ENCODE peak calls at places on chromosome 12, in six cellular contexts. G is hypothalamus; J is stimulated activated CD4-positive, alpha-beta T cell treated with anti-CD3 and anti-CD28 coated beads, Interleukin-1b, Interleukin-23, amount 100 ng/mL, for 4 hours; H is hepatocyte; R is colonic mucosa; A is pancreas. U is an unnamed sample.

GRCh38 chr12:30507576-30507975 is 188.1 kb downstream of the IPO8 start:
- DNase-seq in G (no peak), J (no peak), H (no peak), R (no peak), A (no peak), U (no peak)

GRCh38 chr12:33988888-33989287 is 33.4 kb upstream of the ALG10 start:
- DNase-seq in G (no peak), J (no peak), H (no peak), R (no peak), A (no peak), U (no peak)

GRCh38 chr12:21065845-21066244 is 65.1 kb upstream of the SLCO1B1 start:
- DNase-seq in G (no peak), J (no peak), H (peak), R (no peak), A (no peak), U (peak)

GRCh38 chr12:86601550-86602308 is 345.5 kb upstream of the MGAT4C start:
- DNase-seq in G (no peak), J (no peak), H (no peak), R (no peak), A (peak), U (no peak)

GRCh38 chr12:74337951-74338350 is 199.7 kb upstream of the ATXN7L3B start:
- DNase-seq in G (no peak), J (no peak), H (no peak), R (no peak), A (no peak), U (no peak)

GRCh38 chr12:53193040-53193439 is 12.3 kb upstream of the CSAD start:
- DNase-seq in G (no peak), J (no peak), H (no peak), R (no peak), A (no peak), U (no peak)

GRCh38 chr12:12719496-12719895 is 2.3 kb downstream of the CDKN1B start:
- DNase-seq in G (no peak), J (no peak), H (no peak), R (no peak), A (no peak), U (no peak)

GRCh38 chr12:13211859-13212664 is 15.5 kb downstream of the EMP1 start:
- DNase-seq in G (no peak), J (peak), H (peak), R (peak), A (no peak), U (peak)

GRCh38 chr12:6632026-6632978 is 3.5 kb downstream of the LPAR5 start:
- DNase-seq in G (no peak), J (no peak), H (peak), R (peak), A (peak), U (no peak)

GRCh38 chr12:119828300-119828699 is 48.8 kb downstream of the CIT start:
- DNase-seq in G (no peak), J (no peak), H (no peak), R (no peak), A (no peak), U (no peak)

GRCh38 chr12:19757317-19757877 is 318.1 kb downstream of the AEBP2 start:
- DNase-seq in G (no peak), J (no peak), H (peak), R (no peak), A (no peak), U (peak)

GRCh38 chr12:95248604-95249355 is 31.2 kb downstream of the VEZT start:
- DNase-seq in G (no peak), J (no peak), H (no peak), R (no peak), A (no peak), U (no peak)

GRCh38 chr12:103785243-103786031 is 55.6 kb downstream of the NT5DC3 start:
- DNase-seq in G (no peak), J (no peak), H (no peak), R (no peak), A (no peak), U (no peak)

GRCh38 chr12:87074801-87075200 is 818.6 kb upstream of the MGAT4C start:
- DNase-seq in G (no peak), J (no peak), H (no peak), R (no peak), A (no peak), U (no peak)

GRCh38 chr12:65720739-65721138 is 103.5 kb upstream of the HMGA2 start:
- DNase-seq in G (no peak), J (no peak), H (no peak), R (no peak), A (no peak), U (no peak)

GRCh38 chr12:54324617-54325441 is at the start of gene COPZ1:
- DNase-seq in G (peak), J (peak), H (peak), R (peak), A (peak), U (peak)

GRCh38 chr12:70854138-70854537 is 66.4 kb downstream of the PTPRR start:
- DNase-seq in G (no peak), J (no peak), H (no peak), R (no peak), A (no peak), U (no peak)

GRCh38 chr12:121524196-121524930 is 56.5 kb downstream of the KDM2B start:
- DNase-seq in G (no peak), J (no peak), H (no peak), R (no peak), A (no peak), U (no peak)

GRCh38 chr12:34605510-34605887 is 583.2 kb downstream of the ALG10 start:
- DNase-seq in G (no peak), J (no peak), H (no peak), R (no peak), A (no peak), U (no peak)

GRCh38 chr12:39077226-39077625 is 171.8 kb upstream of the CPNE8 start:
- DNase-seq in G (no peak), J (no peak), H (no peak), R (no peak), A (no peak), U (no peak)

GRCh38 chr12:20865873-20866272 is 55.4 kb downstream of the SLCO1B3 start:
- DNase-seq in G (no peak), J (no peak), H (no peak), R (no peak), A (no peak), U (no peak)

GRCh38 chr12:120276734-120277133 is 11.2 kb upstream of the PXN start:
- DNase-seq in G (no peak), J (no peak), H (no peak), R (no peak), A (no peak), U (peak)

GRCh38 chr12:117155278-117156060 is 34.8 kb downstream of the FBXO21 start:
- DNase-seq in G (no peak), J (peak), H (peak), R (peak), A (peak), U (peak)

GRCh38 chr12:2054091-2055018 is 1.6 kb downstream of the CACNA1C start:
- DNase-seq in G (no peak), J (no peak), H (peak), R (no peak), A (no peak), U (no peak)

GRCh38 chr12:30440826-30441602 is 254.7 kb downstream of the IPO8 start:
- DNase-seq in G (no peak), J (no peak), H (peak), R (no peak), A (no peak), U (peak)

GRCh38 chr12:57487055-57487596 is 742 bp upstream of the MARS1 start:
- DNase-seq in G (no peak), J (no peak), H (no peak), R (no peak), A (no peak), U (no peak)

GRCh38 chr12:67085699-67086098 is 183.5 kb upstream of the CAND1 start:
- DNase-seq in G (no peak), J (no peak), H (no peak), R (no peak), A (no peak), U (no peak)

GRCh38 chr12:58479403-58479802 is 440.9 kb downstream of the LRIG3 start:
- DNase-seq in G (no peak), J (no peak), H (no peak), R (no peak), A (no peak), U (no peak)